ENCODE peak calls at places on chromosomes 2 and 18, in four cellular contexts. One of them, this sample, is unnamed.

GRCh38 chr2:102615620-102616436 is 3.5 kb upstream of the SLC9A2 start:
- DNase-seq in A172: peak
- DNase-seq in heart left ventricle: peak
- DNase-seq in neuronal stem cell: peak
- DNase-seq in this sample: peak

GRCh38 chr18:11956371-11957308 is 24.7 kb upstream of the IMPA2 start:
- DNase-seq in A172: no peak
- DNase-seq in heart left ventricle: no peak
- DNase-seq in neuronal stem cell: no peak
- DNase-seq in this sample: no peak

GRCh38 chr2:149924549-149925213 is 337.1 kb upstream of the MMADHC start:
- DNase-seq in A172: no peak
- DNase-seq in heart left ventricle: no peak
- DNase-seq in neuronal stem cell: no peak
- DNase-seq in this sample: no peak

GRCh38 chr2:161352718-161353117 is 44.5 kb downstream of the PSMD14 start:
- DNase-seq in A172: no peak
- DNase-seq in heart left ventricle: no peak
- DNase-seq in neuronal stem cell: no peak
- DNase-seq in this sample: no peak

GRCh38 chr2:67446504-67446911 is 49.4 kb downstream of the ETAA1 start:
- DNase-seq in A172: peak
- DNase-seq in heart left ventricle: no peak
- DNase-seq in neuronal stem cell: no peak
- DNase-seq in this sample: peak

GRCh38 chr2:145538661-145539319 is 1018.9 kb upstream of the ZEB2 start:
- DNase-seq in A172: no peak
- DNase-seq in heart left ventricle: no peak
- DNase-seq in neuronal stem cell: no peak
- DNase-seq in this sample: no peak

GRCh38 chr18:28469946-28470345 is 293.0 kb upstream of the CDH2 start:
- DNase-seq in A172: no peak
- DNase-seq in heart left ventricle: no peak
- DNase-seq in neuronal stem cell: no peak
- DNase-seq in this sample: no peak

GRCh38 chr2:203830294-203831055 is 37.1 kb upstream of the CTLA4 start:
- DNase-seq in A172: no peak
- DNase-seq in heart left ventricle: no peak
- DNase-seq in neuronal stem cell: no peak
- DNase-seq in this sample: no peak

GRCh38 chr2:189836644-189837043 is 52.4 kb downstream of the PMS1 start:
- DNase-seq in A172: peak
- DNase-seq in heart left ventricle: no peak
- DNase-seq in neuronal stem cell: no peak
- DNase-seq in this sample: no peak

GRCh38 chr2:54726940-54727339 is 3.5 kb downstream of the EML6 start:
- DNase-seq in A172: no peak
- DNase-seq in heart left ventricle: no peak
- DNase-seq in neuronal stem cell: no peak
- DNase-seq in this sample: no peak

GRCh38 chr2:238919307-238919706 is 71.4 kb downstream of the TWIST2 start:
- DNase-seq in A172: no peak
- DNase-seq in heart left ventricle: no peak
- DNase-seq in neuronal stem cell: no peak
- DNase-seq in this sample: no peak

GRCh38 chr2:217899231-217900009 is 103.4 kb downstream of the TNS1 start:
- DNase-seq in A172: peak
- DNase-seq in heart left ventricle: no peak
- DNase-seq in neuronal stem cell: peak
- DNase-seq in this sample: peak

GRCh38 chr2:172449916-172450550 is 22.6 kb downstream of the ITGA6 start:
- DNase-seq in A172: peak
- DNase-seq in heart left ventricle: no peak
- DNase-seq in neuronal stem cell: no peak
- DNase-seq in this sample: no peak

GRCh38 chr18:58572181-58572580 is 56.7 kb downstream of the ALPK2 start:
- DNase-seq in A172: peak
- DNase-seq in heart left ventricle: no peak
- DNase-seq in neuronal stem cell: no peak
- DNase-seq in this sample: no peak

GRCh38 chr2:36416370-36417165 is 61.0 kb downstream of the CRIM1 start:
- DNase-seq in A172: no peak
- DNase-seq in heart left ventricle: peak
- DNase-seq in neuronal stem cell: no peak
- DNase-seq in this sample: peak

GRCh38 chr2:241272298-241272721 is 43.2 kb downstream of the HDLBP start:
- DNase-seq in A172: no peak
- DNase-seq in heart left ventricle: peak
- DNase-seq in neuronal stem cell: peak
- DNase-seq in this sample: peak

GRCh38 chr18:79574938-79575525 is 104.6 kb upstream of the CTDP1 start:
- DNase-seq in A172: no peak
- DNase-seq in heart left ventricle: peak
- DNase-seq in neuronal stem cell: no peak
- DNase-seq in this sample: peak

GRCh38 chr2:68115965-68116364 is 41.7 kb upstream of the PNO1 start:
- DNase-seq in A172: no peak
- DNase-seq in heart left ventricle: no peak
- DNase-seq in neuronal stem cell: no peak
- DNase-seq in this sample: no peak

GRCh38 chr2:139790807-139791206 is 1010.6 kb upstream of the NXPH2 start:
- DNase-seq in A172: peak
- DNase-seq in heart left ventricle: no peak
- DNase-seq in neuronal stem cell: no peak
- DNase-seq in this sample: no peak

GRCh38 chr2:33602216-33602830 is 3.2 kb upstream of the FAM98A start:
- DNase-seq in A172: no peak
- DNase-seq in heart left ventricle: no peak
- DNase-seq in neuronal stem cell: no peak
- DNase-seq in this sample: no peak

GRCh38 chr18:26262156-26262555 is 35.9 kb downstream of the TAF4B start:
- DNase-seq in A172: no peak
- DNase-seq in heart left ventricle: no peak
- DNase-seq in neuronal stem cell: no peak
- DNase-seq in this sample: no peak

GRCh38 chr18:79770501-79770815 is 27.3 kb upstream of the KCNG2 start:
- DNase-seq in A172: no peak
- DNase-seq in heart left ventricle: no peak
- DNase-seq in neuronal stem cell: no peak
- DNase-seq in this sample: no peak

GRCh38 chr2:196594158-196594557 is 45.4 kb upstream of the CCDC150 start:
- DNase-seq in A172: no peak
- DNase-seq in heart left ventricle: no peak
- DNase-seq in neuronal stem cell: no peak
- DNase-seq in this sample: no peak

GRCh38 chr2:137992039-137992646 is 27.9 kb downstream of the HNMT start:
- DNase-seq in A172: no peak
- DNase-seq in heart left ventricle: peak
- DNase-seq in neuronal stem cell: no peak
- DNase-seq in this sample: no peak

GRCh38 chr2:31060397-31060796 is 77.8 kb downstream of the GALNT14 start:
- DNase-seq in A172: no peak
- DNase-seq in heart left ventricle: no peak
- DNase-seq in neuronal stem cell: no peak
- DNase-seq in this sample: no peak

GRCh38 chr2:108987111-108987510 is 1.9 kb downstream of the EDAR start:
- DNase-seq in A172: no peak
- DNase-seq in heart left ventricle: no peak
- DNase-seq in neuronal stem cell: no peak
- DNase-seq in this sample: no peak